ENCODE peak calls at places on chromosomes 2 and 18, in eight cellular contexts. I, B, G, W, T, Z, F and Y are unnamed samples.

GRCh38 chr18:78642561-78643398 is 336.8 kb upstream of the SALL3 start:
- DNase-seq in Z (no peak), G (no peak), W (no peak), F (no peak), T (no peak), B (no peak), I (no peak), Y (no peak)

GRCh38 chr2:210007895-210008294 is 5.5 kb downstream of the RPE start:
- DNase-seq in Z (no peak), I (no peak), W (no peak), B (no peak), G (no peak), T (no peak), F (peak), Y (no peak)

GRCh38 chr2:9311488-9311887 is 104.9 kb downstream of the ASAP2 start:
- DNase-seq in F (peak), Z (peak), W (no peak), B (no peak), T (peak), I (no peak), G (peak), Y (no peak)

GRCh38 chr2:207064128-207064694 is 101.5 kb downstream of the KLF7 start:
- DNase-seq in F (no peak), G (no peak), Z (no peak), B (no peak), W (no peak), T (no peak), I (no peak), Y (no peak)

GRCh38 chr2:109703076-109703475 is 88.9 kb downstream of the SOWAHC start:
- DNase-seq in T (no peak), W (no peak), G (peak), F (no peak), B (no peak), Z (no peak), I (no peak), Y (no peak)

GRCh38 chr2:128489580-128490273 is 171.1 kb upstream of the HS6ST1 start:
- DNase-seq in Z (no peak), B (no peak), G (no peak), I (no peak), F (no peak), T (no peak), W (no peak), Y (no peak)

GRCh38 chr2:31666878-31667277 is 86.1 kb upstream of the SRD5A2 start:
- DNase-seq in Z (no peak), B (no peak), W (no peak), I (no peak), F (no peak), T (no peak), G (no peak), Y (no peak)

GRCh38 chr2:182650704-182651103 is 65.4 kb upstream of the DNAJC10 start:
- DNase-seq in Z (no peak), W (no peak), G (peak), F (no peak), T (no peak), B (no peak), I (no peak), Y (no peak)

GRCh38 chr18:46336278-46337205 is 232.4 kb downstream of the HAUS1 start:
- DNase-seq in F (no peak), W (no peak), B (no peak), T (no peak), Z (no peak), I (no peak), G (no peak), Y (no peak)

GRCh38 chr2:213545964-213546363 is 261.7 kb downstream of the SPAG16 start:
- DNase-seq in Z (no peak), I (no peak), F (no peak), B (no peak), G (no peak), T (no peak), W (no peak), Y (no peak)

GRCh38 chr18:36529747-36530146 is 232.2 kb downstream of the FHOD3 start:
- DNase-seq in I (no peak), T (no peak), Z (no peak), F (no peak), B (no peak), G (no peak), W (no peak), Y (no peak)

GRCh38 chr18:48975817-48976649 is 25.3 kb upstream of the SMAD7 start:
- DNase-seq in W (peak), G (peak), Z (peak), B (peak), T (peak), I (no peak), F (no peak), Y (no peak)

DNA sequence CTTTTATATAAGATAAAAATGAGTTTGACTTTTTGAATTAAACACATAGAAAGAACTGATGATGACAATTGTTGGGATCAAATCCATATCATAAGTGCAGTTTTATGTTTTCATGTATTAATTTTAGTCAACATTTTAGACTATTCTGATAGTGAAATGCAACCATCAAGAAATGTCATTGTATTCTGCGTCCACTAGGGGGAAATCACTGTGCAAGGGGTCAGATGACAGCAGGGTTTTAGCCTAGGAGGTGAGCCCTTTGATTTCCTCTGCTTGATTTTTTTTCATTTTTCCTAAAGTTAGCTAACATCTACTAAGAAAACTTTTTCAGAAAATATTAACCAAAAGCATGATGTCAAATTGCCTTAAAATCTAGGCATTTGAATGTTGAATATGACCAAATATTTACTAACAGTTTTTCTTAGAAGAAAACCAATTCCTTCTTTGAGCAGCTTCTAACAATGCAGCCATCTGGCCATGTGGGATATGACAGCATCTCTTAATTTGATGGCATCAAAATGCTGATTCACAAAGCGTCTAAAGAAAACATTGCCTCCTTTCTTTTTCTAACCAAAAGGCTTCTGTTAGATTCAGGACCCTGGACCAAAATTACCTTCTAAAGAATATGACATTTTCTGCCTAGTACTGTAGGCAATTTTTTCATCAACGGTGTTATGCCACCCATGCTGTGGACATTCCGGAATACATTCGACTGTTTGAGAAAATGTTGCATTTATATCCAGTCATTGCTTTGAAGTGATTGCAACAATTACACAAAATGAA is 141.5 kb downstream of the SPHKAP start:
- DNase-seq in B (no peak), W (no peak), F (no peak), G (peak), Z (no peak), T (no peak), I (no peak), Y (no peak)
- TF ChIP-seq CTCF in B (peak), W (no peak), F (peak), G (peak), Z (no peak), T (peak), I (peak), Y (peak)

DNA sequence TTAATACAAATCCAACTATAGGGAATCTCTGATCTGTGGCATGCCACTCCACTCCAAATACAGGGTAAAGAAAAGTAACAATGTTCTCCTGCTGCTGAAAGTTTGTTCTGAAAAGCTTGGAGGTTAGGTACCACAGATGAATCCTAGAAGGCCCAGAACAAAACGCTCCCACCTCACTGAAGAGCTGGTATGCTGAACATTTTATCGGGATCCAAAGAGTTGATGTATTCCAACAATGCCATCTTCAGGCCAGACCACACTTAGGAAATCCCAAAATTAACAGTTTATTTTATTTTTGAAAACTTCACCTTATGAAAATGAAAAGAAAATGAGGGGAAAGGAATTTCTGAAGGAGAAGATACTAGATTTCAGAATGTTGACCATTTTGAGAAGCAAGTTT is 145.1 kb upstream of the CDH19 start:
- DNase-seq in T (no peak), I (no peak), B (no peak), W (no peak), Z (no peak), F (no peak), G (peak), Y (no peak)
- TF ChIP-seq CTCF in T (no peak), I (peak), B (peak), W (no peak), Z (no peak), F (no peak), G (peak), Y (no peak)

GRCh38 chr2:216147172-216148131 is 38.3 kb downstream of the XRCC5 start:
- DNase-seq in Z (no peak), F (no peak), T (no peak), G (no peak), B (no peak), W (no peak), I (no peak), Y (no peak)

GRCh38 chr2:216148983-216149382 is 39.8 kb downstream of the XRCC5 start:
- DNase-seq in I (no peak), F (no peak), W (no peak), G (no peak), Z (no peak), B (no peak), T (no peak), Y (no peak)

GRCh38 chr2:216149741-216150140 is 40.6 kb downstream of the XRCC5 start:
- DNase-seq in F (no peak), I (no peak), T (no peak), G (peak), W (no peak), Z (no peak), B (no peak), Y (no peak)

GRCh38 chr2:216155954-216156353 is 46.8 kb downstream of the XRCC5 start:
- DNase-seq in T (no peak), Z (no peak), B (no peak), I (no peak), W (no peak), F (no peak), G (no peak), Y (no peak)

DNA sequence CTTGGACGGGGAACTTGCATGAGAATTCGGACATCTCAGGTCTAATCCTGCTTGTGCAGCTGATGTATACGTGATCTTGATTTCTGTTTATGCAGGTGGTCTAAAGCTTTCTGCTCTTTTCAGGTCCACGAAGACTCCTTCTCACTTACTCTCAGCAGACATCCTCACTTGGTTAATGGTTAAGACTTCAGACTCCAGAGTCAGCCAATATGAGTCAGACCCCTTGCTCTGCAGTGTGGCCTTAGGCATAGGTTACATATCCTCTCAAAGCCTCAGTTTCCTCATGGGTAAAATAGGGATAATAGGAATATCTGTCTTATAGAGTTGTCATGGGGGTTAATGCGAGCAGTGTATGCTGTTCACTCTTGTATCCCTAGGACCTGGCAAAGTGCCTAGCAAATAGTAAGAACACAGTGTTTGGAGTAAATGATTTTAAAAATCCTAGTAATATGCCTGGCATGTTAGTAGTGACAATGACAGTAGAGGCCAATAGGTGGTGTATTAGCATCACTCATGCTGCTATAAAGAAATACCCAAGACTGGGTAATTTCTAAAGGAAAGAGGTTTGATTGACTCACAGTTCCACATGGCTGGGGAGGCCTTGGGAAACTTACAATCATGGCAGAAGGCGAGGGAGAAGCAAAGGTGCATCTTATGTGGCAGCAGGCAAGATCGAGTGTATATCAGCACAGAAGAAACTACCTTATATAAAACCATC is 42.3 kb downstream of the XRCC5 start:
- DNase-seq in W (no peak), G (peak), B (no peak), T (no peak), I (no peak), F (no peak), Z (no peak), Y (no peak)
- TF ChIP-seq CTCF in W (no peak), G (peak), B (no peak), T (no peak), I (peak), F (no peak), Z (no peak), Y (no peak)

GRCh38 chr18:44901283-44901682 is 220.6 kb downstream of the SETBP1 start:
- DNase-seq in G (no peak), B (no peak), W (no peak), Z (no peak), T (no peak), I (no peak), F (no peak), Y (no peak)
- TF ChIP-seq CTCF in G (peak), B (peak), W (no peak), Z (no peak), T (peak), I (no peak), F (no peak), Y (no peak)